ENCODE peak calls at places on chromosome 6, in five cellular contexts. One of them, this sample, is unnamed.

GRCh38 chr6:137832110-137832509 is 34.9 kb upstream of the TNFAIP3 start:
- DNase-seq in activated naive CD4-positive, alpha-beta T cell treated with Interleukin-2 at 50 U/mL for 16 hours: no peak
- DNase-seq in GM23338: no peak
- DNase-seq in heart left ventricle: no peak
- DNase-seq in GM04504: peak; percentile 58
- DNase-seq in this sample: no peak

GRCh38 chr6:137145421-137145820 is 28.0 kb downstream of the IL22RA2 start:
- DNase-seq in heart left ventricle: no peak
- DNase-seq in GM04504: no peak
- DNase-seq in GM23338: no peak
- DNase-seq in activated naive CD4-positive, alpha-beta T cell treated with Interleukin-2 at 50 U/mL for 16 hours: no peak
- DNase-seq in this sample: no peak

GRCh38 chr6:72704979-72705378 is 83.1 kb downstream of the KCNQ5 start:
- DNase-seq in GM04504: no peak
- DNase-seq in activated naive CD4-positive, alpha-beta T cell treated with Interleukin-2 at 50 U/mL for 16 hours: no peak
- DNase-seq in GM23338: peak; percentile 24
- DNase-seq in heart left ventricle: no peak
- DNase-seq in this sample: no peak

GRCh38 chr6:151196571-151196970 is 43.2 kb upstream of the AKAP12 start:
- DNase-seq in heart left ventricle: peak; percentile 51
- DNase-seq in GM04504: peak; percentile 17
- DNase-seq in GM23338: no peak
- DNase-seq in activated naive CD4-positive, alpha-beta T cell treated with Interleukin-2 at 50 U/mL for 16 hours: no peak
- DNase-seq in this sample: no peak

GRCh38 chr6:4291453-4292403 is 156.4 kb upstream of the ECI2 start:
- DNase-seq in GM04504: no peak
- DNase-seq in heart left ventricle: no peak
- DNase-seq in GM23338: peak; percentile 33
- DNase-seq in activated naive CD4-positive, alpha-beta T cell treated with Interleukin-2 at 50 U/mL for 16 hours: no peak
- DNase-seq in this sample: no peak

GRCh38 chr6:148021715-148022114 is 320.9 kb upstream of the SASH1 start:
- DNase-seq in heart left ventricle: no peak
- DNase-seq in GM04504: no peak
- DNase-seq in activated naive CD4-positive, alpha-beta T cell treated with Interleukin-2 at 50 U/mL for 16 hours: no peak
- DNase-seq in GM23338: peak; percentile 41
- DNase-seq in this sample: no peak

GRCh38 chr6:140043357-140043756 is 668.9 kb upstream of the CITED2 start:
- DNase-seq in heart left ventricle: no peak
- DNase-seq in GM23338: no peak
- DNase-seq in GM04504: peak; percentile 84
- DNase-seq in activated naive CD4-positive, alpha-beta T cell treated with Interleukin-2 at 50 U/mL for 16 hours: no peak
- DNase-seq in this sample: no peak

GRCh38 chr6:35804996-35805736 is at the start of gene LHFPL5:
- DNase-seq in GM23338: peak; percentile 89
- DNase-seq in GM04504: no peak
- DNase-seq in heart left ventricle: peak; percentile 45
- DNase-seq in activated naive CD4-positive, alpha-beta T cell treated with Interleukin-2 at 50 U/mL for 16 hours: peak; percentile 47
- DNase-seq in this sample: peak; percentile 4

GRCh38 chr6:142373268-142374089 is 71.7 kb downstream of the ADGRG6 start:
- DNase-seq in GM04504: no peak
- DNase-seq in heart left ventricle: no peak
- DNase-seq in activated naive CD4-positive, alpha-beta T cell treated with Interleukin-2 at 50 U/mL for 16 hours: no peak
- DNase-seq in GM23338: no peak
- DNase-seq in this sample: no peak

GRCh38 chr6:107718341-107718740 is 105.8 kb downstream of the SCML4 start:
- DNase-seq in heart left ventricle: no peak
- DNase-seq in GM23338: no peak
- DNase-seq in GM04504: no peak
- DNase-seq in activated naive CD4-positive, alpha-beta T cell treated with Interleukin-2 at 50 U/mL for 16 hours: no peak
- DNase-seq in this sample: no peak

GRCh38 chr6:163182696-163183095 is 231.8 kb upstream of the QKI start:
- DNase-seq in heart left ventricle: no peak
- DNase-seq in GM04504: no peak
- DNase-seq in GM23338: no peak
- DNase-seq in activated naive CD4-positive, alpha-beta T cell treated with Interleukin-2 at 50 U/mL for 16 hours: no peak
- DNase-seq in this sample: no peak

GRCh38 chr6:25215881-25216280 is 63.3 kb upstream of the CARMIL1 start:
- DNase-seq in GM04504: no peak
- DNase-seq in activated naive CD4-positive, alpha-beta T cell treated with Interleukin-2 at 50 U/mL for 16 hours: no peak
- DNase-seq in heart left ventricle: no peak
- DNase-seq in GM23338: no peak
- DNase-seq in this sample: no peak

GRCh38 chr6:11938285-11938890 is 73.7 kb upstream of the HIVEP1 start:
- DNase-seq in GM23338: peak; percentile 42
- DNase-seq in heart left ventricle: no peak
- DNase-seq in activated naive CD4-positive, alpha-beta T cell treated with Interleukin-2 at 50 U/mL for 16 hours: no peak
- DNase-seq in GM04504: no peak
- DNase-seq in this sample: peak; percentile 0

GRCh38 chr6:100267721-100268123 is 197.0 kb downstream of the SIM1 start:
- DNase-seq in heart left ventricle: no peak
- DNase-seq in activated naive CD4-positive, alpha-beta T cell treated with Interleukin-2 at 50 U/mL for 16 hours: no peak
- DNase-seq in GM04504: no peak
- DNase-seq in GM23338: no peak
- DNase-seq in this sample: no peak

GRCh38 chr6:27505209-27506027 is 32.5 kb upstream of the ZNF184 start:
- DNase-seq in GM04504: no peak
- DNase-seq in GM23338: peak; percentile 88
- DNase-seq in activated naive CD4-positive, alpha-beta T cell treated with Interleukin-2 at 50 U/mL for 16 hours: peak; percentile 51
- DNase-seq in heart left ventricle: no peak
- DNase-seq in this sample: peak; percentile 6

GRCh38 chr6:44225579-44226325 is 2.4 kb downstream of the SLC29A1 start:
- DNase-seq in heart left ventricle: no peak
- DNase-seq in GM04504: no peak
- DNase-seq in GM23338: no peak
- DNase-seq in activated naive CD4-positive, alpha-beta T cell treated with Interleukin-2 at 50 U/mL for 16 hours: no peak
- DNase-seq in this sample: no peak

GRCh38 chr6:142883011-142883410 is 62.0 kb downstream of the HIVEP2 start:
- DNase-seq in activated naive CD4-positive, alpha-beta T cell treated with Interleukin-2 at 50 U/mL for 16 hours: no peak
- DNase-seq in GM04504: no peak
- DNase-seq in GM23338: peak; percentile 26
- DNase-seq in heart left ventricle: no peak
- DNase-seq in this sample: no peak

GRCh38 chr6:33172307-33173227 is 19.7 kb downstream of the COL11A2 start:
- DNase-seq in activated naive CD4-positive, alpha-beta T cell treated with Interleukin-2 at 50 U/mL for 16 hours: no peak
- DNase-seq in GM23338: peak; percentile 89
- DNase-seq in heart left ventricle: no peak
- DNase-seq in GM04504: no peak
- DNase-seq in this sample: no peak

GRCh38 chr6:13243033-13243432 is 85.3 kb downstream of the TBC1D7 start:
- DNase-seq in GM04504: no peak
- DNase-seq in heart left ventricle: no peak
- DNase-seq in GM23338: no peak
- DNase-seq in activated naive CD4-positive, alpha-beta T cell treated with Interleukin-2 at 50 U/mL for 16 hours: no peak
- DNase-seq in this sample: no peak

GRCh38 chr6:117345292-117345610 is 79.9 kb downstream of the VGLL2 start:
- DNase-seq in GM04504: no peak
- DNase-seq in GM23338: no peak
- DNase-seq in heart left ventricle: no peak
- DNase-seq in activated naive CD4-positive, alpha-beta T cell treated with Interleukin-2 at 50 U/mL for 16 hours: no peak
- DNase-seq in this sample: no peak

GRCh38 chr6:155442562-155442961 is 13.1 kb downstream of the NOX3 start:
- DNase-seq in GM23338: no peak
- DNase-seq in heart left ventricle: no peak
- DNase-seq in activated naive CD4-positive, alpha-beta T cell treated with Interleukin-2 at 50 U/mL for 16 hours: no peak
- DNase-seq in GM04504: no peak
- DNase-seq in this sample: no peak

GRCh38 chr6:128443553-128443952 is 76.8 kb downstream of the PTPRK start:
- DNase-seq in heart left ventricle: no peak
- DNase-seq in GM23338: no peak
- DNase-seq in activated naive CD4-positive, alpha-beta T cell treated with Interleukin-2 at 50 U/mL for 16 hours: no peak
- DNase-seq in GM04504: no peak
- DNase-seq in this sample: no peak

GRCh38 chr6:27176096-27176495 is 71.4 kb upstream of the PRSS16 start:
- DNase-seq in heart left ventricle: no peak
- DNase-seq in GM04504: no peak
- DNase-seq in GM23338: no peak
- DNase-seq in activated naive CD4-positive, alpha-beta T cell treated with Interleukin-2 at 50 U/mL for 16 hours: no peak
- DNase-seq in this sample: no peak

GRCh38 chr6:73116330-73116729 is 109.0 kb downstream of the KHDC1L start:
- DNase-seq in GM04504: no peak
- DNase-seq in GM23338: no peak
- DNase-seq in activated naive CD4-positive, alpha-beta T cell treated with Interleukin-2 at 50 U/mL for 16 hours: no peak
- DNase-seq in heart left ventricle: no peak
- DNase-seq in this sample: no peak

GRCh38 chr6:4805553-4806307 is 29.5 kb downstream of the CDYL start:
- DNase-seq in GM04504: no peak
- DNase-seq in heart left ventricle: peak; percentile 60
- DNase-seq in GM23338: peak; percentile 78
- DNase-seq in activated naive CD4-positive, alpha-beta T cell treated with Interleukin-2 at 50 U/mL for 16 hours: peak; percentile 11
- DNase-seq in this sample: peak; percentile 32

GRCh38 chr6:6724319-6725119 is 136.0 kb downstream of the LY86 start:
- DNase-seq in heart left ventricle: peak; percentile 83
- DNase-seq in GM23338: peak; percentile 82
- DNase-seq in activated naive CD4-positive, alpha-beta T cell treated with Interleukin-2 at 50 U/mL for 16 hours: peak; percentile 37
- DNase-seq in GM04504: peak; percentile 51
- DNase-seq in this sample: peak; percentile 63

GRCh38 chr6:89081129-89081422 is 525 bp downstream of the PNRC1 start:
- DNase-seq in heart left ventricle: no peak
- DNase-seq in GM04504: no peak
- DNase-seq in activated naive CD4-positive, alpha-beta T cell treated with Interleukin-2 at 50 U/mL for 16 hours: no peak
- DNase-seq in GM23338: no peak
- DNase-seq in this sample: no peak

GRCh38 chr6:2695464-2696095 is 55.1 kb downstream of the MYLK4 start:
- DNase-seq in GM23338: peak; percentile 53
- DNase-seq in activated naive CD4-positive, alpha-beta T cell treated with Interleukin-2 at 50 U/mL for 16 hours: no peak
- DNase-seq in heart left ventricle: no peak
- DNase-seq in GM04504: no peak
- DNase-seq in this sample: peak; percentile 6

GRCh38 chr6:56954389-56955170 is at the start of gene BEND6:
- DNase-seq in GM23338: peak; percentile 78
- DNase-seq in heart left ventricle: peak; percentile 49
- DNase-seq in activated naive CD4-positive, alpha-beta T cell treated with Interleukin-2 at 50 U/mL for 16 hours: peak; percentile 33
- DNase-seq in GM04504: peak; percentile 73
- DNase-seq in this sample: peak; percentile 85

GRCh38 chr6:44489912-44490604 is 102.6 kb downstream of the CDC5L start:
- DNase-seq in GM23338: no peak
- DNase-seq in heart left ventricle: no peak
- DNase-seq in activated naive CD4-positive, alpha-beta T cell treated with Interleukin-2 at 50 U/mL for 16 hours: no peak
- DNase-seq in GM04504: peak; percentile 94
- DNase-seq in this sample: peak; percentile 5

GRCh38 chr6:35181933-35182612 is 31.7 kb upstream of the SCUBE3 start:
- DNase-seq in GM23338: peak; percentile 73
- DNase-seq in activated naive CD4-positive, alpha-beta T cell treated with Interleukin-2 at 50 U/mL for 16 hours: no peak
- DNase-seq in GM04504: peak; percentile 58
- DNase-seq in heart left ventricle: peak; percentile 72
- DNase-seq in this sample: no peak

GRCh38 chr6:38943964-38944363 is 104.6 kb upstream of the GLP1R start:
- DNase-seq in GM04504: no peak
- DNase-seq in heart left ventricle: no peak
- DNase-seq in GM23338: peak; percentile 49
- DNase-seq in activated naive CD4-positive, alpha-beta T cell treated with Interleukin-2 at 50 U/mL for 16 hours: no peak
- DNase-seq in this sample: no peak

GRCh38 chr6:139124887-139125672 is 9.8 kb upstream of the HECA start:
- DNase-seq in GM23338: peak; percentile 79
- DNase-seq in heart left ventricle: peak; percentile 60
- DNase-seq in activated naive CD4-positive, alpha-beta T cell treated with Interleukin-2 at 50 U/mL for 16 hours: peak; percentile 78
- DNase-seq in GM04504: no peak
- DNase-seq in this sample: no peak

GRCh38 chr6:36926711-36927110 is 27.8 kb upstream of the PI16 start:
- DNase-seq in activated naive CD4-positive, alpha-beta T cell treated with Interleukin-2 at 50 U/mL for 16 hours: no peak
- DNase-seq in GM04504: no peak
- DNase-seq in heart left ventricle: no peak
- DNase-seq in GM23338: no peak
- DNase-seq in this sample: no peak